ENCODE peak calls at places on chromosomes 2 and 18, in four cellular contexts. I is fibroblast of mammary gland, F is endothelial cell of umbilical vein, N is epithelial cell of proximal tubule. R is an unnamed sample.

GRCh38 chr2:20615046-20615465 is 35.8 kb downstream of the HS1BP3 start:
- DNase-seq in F (no peak), N (no peak), I (no peak), R (no peak)

GRCh38 chr18:9765505-9765904 is 57.4 kb downstream of the RAB31 start:
- DNase-seq in I (no peak), F (no peak), N (no peak), R (no peak)

GRCh38 chr2:178008636-178009289 is 63.8 kb downstream of the PDE11A start:
- DNase-seq in F (no peak), I (peak), N (peak), R (no peak)

GRCh38 chr2:8488001-8488738 is 193.7 kb upstream of the ID2 start:
- DNase-seq in F (no peak), I (no peak), N (no peak), R (no peak)

GRCh38 chr2:74835831-74836674 is 2.1 kb downstream of the HK2 start:
- DNase-seq in N (no peak), F (peak), I (peak), R (no peak)

GRCh38 chr2:126887506-126887905 is 11.2 kb upstream of the TEX51 start:
- DNase-seq in N (no peak), I (no peak), F (no peak), R (no peak)

GRCh38 chr2:33014268-33014667 is 67.5 kb downstream of the LTBP1 start:
- DNase-seq in N (no peak), I (no peak), F (no peak), R (no peak)

GRCh38 chr2:15738225-15738546 is 146.5 kb downstream of the DDX1 start:
- DNase-seq in F (no peak), I (no peak), N (no peak), R (no peak)

GRCh38 chr18:5214583-5215351 is 17.7 kb upstream of the AKAIN1 start:
- DNase-seq in N (no peak), I (no peak), F (no peak), R (no peak)

GRCh38 chr18:68714707-68715496 is at the start of gene TMX3:
- DNase-seq in I (peak), N (peak), F (peak), R (peak)

GRCh38 chr2:1233280-1233679 is 180.0 kb upstream of the TPO start:
- DNase-seq in N (peak), I (no peak), F (no peak), R (no peak)

GRCh38 chr2:234989183-234989701 is 37.4 kb downstream of the SH3BP4 start:
- DNase-seq in I (peak), N (no peak), F (peak), R (no peak)

GRCh38 chr18:62524443-62525200 is 1.8 kb downstream of the ZCCHC2 start:
- DNase-seq in F (peak), N (no peak), I (peak), R (no peak)

GRCh38 chr18:45864081-45864480 is 38.6 kb downstream of the SIGLEC15 start:
- DNase-seq in N (no peak), F (no peak), I (no peak), R (no peak)

GRCh38 chr2:191758420-191759199 is 80.7 kb downstream of the NABP1 start:
- DNase-seq in I (peak), F (peak), N (peak), R (peak)

GRCh38 chr2:28729698-28730097 is 21.9 kb upstream of the PPP1CB start:
- DNase-seq in F (no peak), N (no peak), I (peak), R (no peak)

GRCh38 chr2:199760574-199760973 is 90.4 kb downstream of the FTCDNL1 start:
- DNase-seq in N (no peak), I (no peak), F (no peak), R (no peak)

DNA sequence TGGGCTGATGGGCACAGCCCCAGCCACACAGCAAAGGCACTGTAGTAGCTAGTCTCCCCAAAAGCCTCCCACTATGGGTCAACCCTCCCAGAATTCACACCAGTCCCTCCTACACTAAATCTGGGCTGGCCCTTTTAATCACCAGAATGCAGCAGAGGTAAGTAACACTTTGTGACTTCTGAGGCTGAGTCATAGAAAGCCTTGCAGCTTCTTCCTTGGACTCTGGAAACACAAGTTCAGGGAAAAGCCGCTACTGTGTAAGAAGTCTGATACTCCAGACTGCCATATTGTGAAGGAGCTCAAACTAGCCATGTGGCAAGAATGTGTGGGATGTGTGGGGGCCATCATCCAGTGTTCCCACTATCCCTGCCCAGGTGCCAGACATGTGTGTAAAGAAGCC is 19.0 kb upstream of the SIX2 start:
- DNase-seq in N (peak), I (peak), F (no peak), R (no peak)
- TF ChIP-seq CTCF in N (no peak), I (no peak), F (no peak), R (no peak)

GRCh38 chr2:107018366-107018765 is 132.4 kb upstream of the ST6GAL2 start:
- DNase-seq in I (no peak), F (no peak), N (no peak), R (no peak)
- TF ChIP-seq CTCF in I (no peak), F (no peak), N (no peak), R (no peak)

GRCh38 chr2:62234755-62235655 is 39.1 kb downstream of the B3GNT2 start:
- DNase-seq in I (no peak), N (no peak), F (no peak), R (no peak)
- TF ChIP-seq CTCF in I (no peak), N (no peak), F (no peak), R (no peak)

GRCh38 chr2:201715459-201715858 is 17.0 kb upstream of the MPP4 start:
- DNase-seq in N (no peak), F (no peak), I (no peak), R (no peak)
- TF ChIP-seq CTCF in N (peak), F (no peak), I (no peak), R (peak)

GRCh38 chr18:34077599-34077998 is 147.1 kb downstream of the NOL4 start:
- DNase-seq in F (no peak), N (no peak), I (no peak), R (no peak)
- TF ChIP-seq CTCF in F (no peak), N (peak), I (peak), R (peak)